ENCODE peak calls at places on chromosomes 11 and 22, in six cellular contexts. B, K, T, D, Q and H are unnamed samples.

GRCh38 chr11:63841554-63841953 is 2.6 kb downstream of the MARK2 start:
- DNase-seq in Q (no peak), K (peak), B (no peak), T (no peak), D (peak), H (peak)

GRCh38 chr22:45683248-45683647 is 11.6 kb downstream of the ATXN10 start:
- DNase-seq in T (no peak), D (no peak), K (no peak), Q (no peak), B (no peak), H (no peak)

GRCh38 chr11:65558785-65559509 is 788 bp upstream of the LTBP3 start:
- DNase-seq in K (peak), Q (no peak), B (no peak), T (no peak), D (peak), H (no peak)

GRCh38 chr11:120391297-120391696 is 55.1 kb downstream of the ARHGEF12 start:
- DNase-seq in D (no peak), K (no peak), T (no peak), B (no peak), Q (no peak), H (no peak)

GRCh38 chr22:21963790-21964211 is 11.2 kb upstream of the PPM1F start:
- DNase-seq in T (no peak), B (no peak), K (no peak), D (no peak), Q (no peak), H (no peak)

GRCh38 chr11:15629690-15630321 is 515.1 kb downstream of the INSC start:
- DNase-seq in Q (no peak), T (no peak), D (peak), K (no peak), B (no peak), H (no peak)

GRCh38 chr11:35207471-35208403 is 68.8 kb downstream of the CD44 start:
- DNase-seq in K (no peak), B (no peak), T (no peak), Q (no peak), D (no peak), H (no peak)

GRCh38 chr22:40241200-40241763 is 63.6 kb downstream of the TNRC6B start:
- DNase-seq in K (no peak), B (no peak), T (no peak), Q (no peak), D (no peak), H (no peak)

GRCh38 chr11:57432017-57432590 is 5.2 kb upstream of the SLC43A3 start:
- DNase-seq in Q (no peak), B (no peak), T (no peak), K (no peak), D (no peak), H (no peak)

GRCh38 chr22:36816338-36816634 is 549 bp downstream of the PVALB start:
- DNase-seq in Q (no peak), K (no peak), T (no peak), D (peak), B (no peak), H (no peak)

GRCh38 chr11:125229006-125229405 is 64.5 kb downstream of the PKNOX2 start:
- DNase-seq in K (no peak), D (no peak), B (no peak), Q (no peak), T (no peak), H (no peak)

GRCh38 chr11:4636136-4636535 is 1.1 kb upstream of the OR51D1 start:
- DNase-seq in T (no peak), D (no peak), B (no peak), Q (no peak), K (no peak), H (no peak)

GRCh38 chr11:2791521-2792375 is 92.0 kb upstream of the KCNQ1OT1 start:
- DNase-seq in K (no peak), Q (no peak), B (peak), D (no peak), T (no peak), H (no peak)

GRCh38 chr11:17803751-17804334 is 69.3 kb downstream of the KCNC1 start:
- DNase-seq in K (no peak), B (no peak), Q (no peak), D (no peak), T (no peak), H (peak)

GRCh38 chr11:85663080-85663729 is 1.7 kb downstream of the CREBZF start:
- DNase-seq in K (no peak), Q (no peak), D (no peak), T (no peak), B (no peak), H (no peak)

GRCh38 chr11:130668751-130669150 is 220.3 kb downstream of the ADAMTS15 start:
- DNase-seq in B (no peak), D (no peak), K (no peak), Q (no peak), T (no peak), H (no peak)

GRCh38 chr11:126061707-126062678 is 673 bp downstream of the CDON start:
- DNase-seq in T (peak), K (peak), D (peak), B (no peak), Q (no peak), H (peak)

GRCh38 chr11:26025680-26026079 is 306.2 kb upstream of the ANO3 start:
- DNase-seq in D (no peak), K (no peak), Q (no peak), B (no peak), T (no peak), H (no peak)

GRCh38 chr11:95993438-95994339 is 69.8 kb upstream of the MTMR2 start:
- DNase-seq in Q (no peak), D (no peak), B (no peak), T (no peak), K (no peak), H (no peak)

GRCh38 chr22:49088801-49089791 is 738.6 kb downstream of the BRD1 start:
- DNase-seq in K (no peak), T (no peak), Q (no peak), D (peak), B (no peak), H (no peak)

GRCh38 chr11:44320289-44320973 is 10.5 kb upstream of the ALX4 start:
- DNase-seq in D (no peak), B (no peak), Q (no peak), K (no peak), T (no peak), H (no peak)

GRCh38 chr11:69950120-69950519 is 128.0 kb upstream of the ANO1 start:
- DNase-seq in K (no peak), B (no peak), Q (no peak), D (peak), T (peak), H (no peak)

GRCh38 chr11:98940913-98941312 is 79.8 kb upstream of the CNTN5 start:
- DNase-seq in T (no peak), D (peak), Q (no peak), B (no peak), K (no peak), H (peak)

GRCh38 chr11:112058103-112058502 is 15.7 kb downstream of the PIH1D2 start:
- DNase-seq in B (no peak), D (no peak), T (no peak), Q (no peak), K (no peak), H (no peak)

GRCh38 chr11:976431-977160 is 50.9 kb downstream of the AP2A2 start:
- DNase-seq in T (peak), D (no peak), K (peak), Q (no peak), B (no peak), H (no peak)

GRCh38 chr22:30457964-30458363 is 13.9 kb downstream of the SEC14L3 start:
- DNase-seq in T (no peak), B (no peak), D (no peak), K (no peak), Q (no peak), H (no peak)

GRCh38 chr11:125990244-125990643 is 44.4 kb downstream of the VSIG10L2 start:
- DNase-seq in Q (no peak), T (no peak), D (no peak), K (peak), B (no peak), H (peak)

GRCh38 chr11:72238040-72238450 is 5.9 kb downstream of the PHOX2A start:
- DNase-seq in K (peak), T (peak), Q (no peak), D (peak), B (peak), H (peak)

GRCh38 chr11:95849087-95849825 is 59.0 kb downstream of the CEP57 start:
- DNase-seq in B (no peak), K (peak), Q (no peak), D (peak), T (peak), H (no peak)

GRCh38 chr11:111635706-111636045 is 33.4 kb downstream of the SIK2 start:
- DNase-seq in D (no peak), Q (no peak), T (no peak), K (peak), B (no peak), H (no peak)

GRCh38 chr11:10746871-10747270 is 4.2 kb upstream of the CTR9 start:
- DNase-seq in D (no peak), Q (no peak), T (no peak), K (no peak), B (no peak), H (no peak)

GRCh38 chr11:44823006-44823405 is 96.2 kb downstream of the TSPAN18 start:
- DNase-seq in B (no peak), K (no peak), Q (no peak), D (peak), T (no peak), H (no peak)

GRCh38 chr11:123187670-123188507 is 7.2 kb downstream of the CLMP start:
- DNase-seq in Q (no peak), T (no peak), K (no peak), D (no peak), B (no peak), H (no peak)